ENCODE peak calls at places on chromosomes 6 and 20, in seven cellular contexts. S is HCT116, I is SK-N-SH, E is H1, M is HepG2, B is GM12878, Q is K562. T is an unnamed sample.

GRCh38 chr6:155126727-155127439 is 131.8 kb downstream of the TIAM2 start:
- DNase-seq in S (peak), I (no peak), E (no peak), M (peak), B (no peak), Q (no peak), T (no peak)

GRCh38 chr6:54448617-54449016 is 140.4 kb downstream of the TINAG start:
- DNase-seq in S (no peak), I (no peak), E (no peak), M (no peak), B (no peak), Q (no peak), T (no peak)

GRCh38 chr6:30842754-30843610 is 41.3 kb upstream of the DDR1 start:
- DNase-seq in S (no peak), I (no peak), E (no peak), M (no peak), B (no peak), Q (no peak), T (no peak)

GRCh38 chr6:129893513-129894098 is 32.5 kb upstream of the TMEM244 start:
- DNase-seq in S (no peak), I (no peak), E (no peak), M (no peak), B (no peak), Q (no peak), T (peak)

GRCh38 chr6:66264376-66264775 is 557.4 kb upstream of the EYS start:
- DNase-seq in S (no peak), I (no peak), E (no peak), M (no peak), B (no peak), Q (no peak), T (no peak)

GRCh38 chr6:125375841-125376240 is 74.1 kb upstream of the HDDC2 start:
- DNase-seq in S (no peak), I (no peak), E (no peak), M (no peak), B (no peak), Q (no peak), T (no peak)

GRCh38 chr6:21507811-21508210 is 85.7 kb upstream of the SOX4 start:
- DNase-seq in S (peak), I (no peak), E (no peak), M (peak), B (no peak), Q (no peak), T (no peak)

GRCh38 chr20:23366384-23366783 is 4.4 kb downstream of the GZF1 start:
- DNase-seq in S (no peak), I (no peak), E (no peak), M (no peak), B (no peak), Q (no peak), T (no peak)

GRCh38 chr6:1708141-1708540 is 98.4 kb downstream of the FOXC1 start:
- DNase-seq in S (no peak), I (no peak), E (no peak), M (no peak), B (no peak), Q (no peak), T (no peak)

GRCh38 chr6:31175961-31176360 is 5.5 kb upstream of the POU5F1 start:
- DNase-seq in S (no peak), I (no peak), E (no peak), M (no peak), B (no peak), Q (peak), T (no peak)

GRCh38 chr20:13022401-13023170 is 13.8 kb downstream of the SPTLC3 start:
- DNase-seq in S (no peak), I (no peak), E (no peak), M (no peak), B (no peak), Q (no peak), T (no peak)

GRCh38 chr6:157235600-157236039 is 87.7 kb downstream of the TMEM242 start:
- DNase-seq in S (no peak), I (no peak), E (no peak), M (peak), B (no peak), Q (no peak), T (no peak)

GRCh38 chr6:139159016-139159415 is 24.1 kb downstream of the HECA start:
- DNase-seq in S (no peak), I (no peak), E (no peak), M (no peak), B (no peak), Q (no peak), T (no peak)

GRCh38 chr6:137363805-137364138 is 130.4 kb downstream of the OLIG3 start:
- DNase-seq in S (no peak), I (no peak), E (no peak), M (peak), B (no peak), Q (no peak), T (no peak)

GRCh38 chr6:77457720-77458349 is 5.5 kb downstream of the HTR1B start:
- DNase-seq in S (peak), I (peak), E (peak), M (peak), B (no peak), Q (peak), T (peak)

GRCh38 chr6:139256087-139256486 is 35.7 kb downstream of the TXLNB start:
- DNase-seq in S (no peak), I (no peak), E (no peak), M (no peak), B (no peak), Q (no peak), T (no peak)

GRCh38 chr6:45049188-45049843 is 278.8 kb upstream of the RUNX2 start:
- DNase-seq in S (no peak), I (no peak), E (no peak), M (peak), B (no peak), Q (no peak), T (no peak)

GRCh38 chr20:5353624-5354496 is 37.1 kb upstream of the PROKR2 start:
- DNase-seq in S (peak), I (no peak), E (no peak), M (no peak), B (no peak), Q (no peak), T (no peak)

GRCh38 chr6:157667211-157668033 is 155.6 kb upstream of the SNX9 start:
- DNase-seq in S (peak), I (peak), E (peak), M (peak), B (peak), Q (peak), T (peak)

GRCh38 chr6:129186988-129187387 is 304.1 kb downstream of the LAMA2 start:
- DNase-seq in S (peak), I (no peak), E (no peak), M (no peak), B (no peak), Q (no peak), T (no peak)

GRCh38 chr6:112749673-112750072 is 402.5 kb downstream of the RFPL4B start:
- DNase-seq in S (no peak), I (no peak), E (no peak), M (no peak), B (no peak), Q (no peak), T (no peak)

GRCh38 chr20:13029687-13030510 is 21.1 kb downstream of the SPTLC3 start:
- DNase-seq in S (peak), I (no peak), E (no peak), M (peak), B (no peak), Q (no peak), T (no peak)

GRCh38 chr6:152459245-152459644 is 177.9 kb downstream of the SYNE1 start:
- DNase-seq in S (no peak), I (no peak), E (no peak), M (no peak), B (no peak), Q (no peak), T (no peak)

GRCh38 chr6:17656092-17656491 is 50.6 kb downstream of the NUP153 start:
- DNase-seq in S (no peak), I (peak), E (no peak), M (peak), B (no peak), Q (no peak), T (no peak)

GRCh38 chr6:90413867-90414266 is 117.2 kb upstream of the BACH2 start:
- DNase-seq in S (no peak), I (peak), E (peak), M (no peak), B (no peak), Q (no peak), T (no peak)

GRCh38 chr6:108966855-108967755 is 118.9 kb downstream of the ARMC2 start:
- DNase-seq in S (peak), I (peak), E (no peak), M (peak), B (no peak), Q (no peak), T (peak)

GRCh38 chr6:155528982-155529453 is 73.4 kb upstream of the NOX3 start:
- DNase-seq in S (no peak), I (no peak), E (no peak), M (peak), B (no peak), Q (no peak), T (no peak)

GRCh38 chr6:89689732-89690131 is 51.2 kb upstream of the LYRM2 start:
- DNase-seq in S (no peak), I (no peak), E (no peak), M (no peak), B (no peak), Q (no peak), T (no peak)

GRCh38 chr20:61502433-61502832 is 250.4 kb downstream of the CDH4 start:
- DNase-seq in S (no peak), I (no peak), E (no peak), M (no peak), B (no peak), Q (no peak), T (no peak)

GRCh38 chr20:10761232-10761631 is 87.4 kb upstream of the JAG1 start:
- DNase-seq in S (no peak), I (no peak), E (no peak), M (peak), B (no peak), Q (no peak), T (no peak)

GRCh38 chr20:40046703-40047102 is 642.3 kb downstream of the MAFB start:
- DNase-seq in S (no peak), I (no peak), E (no peak), M (no peak), B (no peak), Q (no peak), T (no peak)

GRCh38 chr6:29909995-29910394 is 32.3 kb upstream of the HLA-A start:
- DNase-seq in S (no peak), I (no peak), E (no peak), M (no peak), B (no peak), Q (no peak), T (no peak)

DNA sequence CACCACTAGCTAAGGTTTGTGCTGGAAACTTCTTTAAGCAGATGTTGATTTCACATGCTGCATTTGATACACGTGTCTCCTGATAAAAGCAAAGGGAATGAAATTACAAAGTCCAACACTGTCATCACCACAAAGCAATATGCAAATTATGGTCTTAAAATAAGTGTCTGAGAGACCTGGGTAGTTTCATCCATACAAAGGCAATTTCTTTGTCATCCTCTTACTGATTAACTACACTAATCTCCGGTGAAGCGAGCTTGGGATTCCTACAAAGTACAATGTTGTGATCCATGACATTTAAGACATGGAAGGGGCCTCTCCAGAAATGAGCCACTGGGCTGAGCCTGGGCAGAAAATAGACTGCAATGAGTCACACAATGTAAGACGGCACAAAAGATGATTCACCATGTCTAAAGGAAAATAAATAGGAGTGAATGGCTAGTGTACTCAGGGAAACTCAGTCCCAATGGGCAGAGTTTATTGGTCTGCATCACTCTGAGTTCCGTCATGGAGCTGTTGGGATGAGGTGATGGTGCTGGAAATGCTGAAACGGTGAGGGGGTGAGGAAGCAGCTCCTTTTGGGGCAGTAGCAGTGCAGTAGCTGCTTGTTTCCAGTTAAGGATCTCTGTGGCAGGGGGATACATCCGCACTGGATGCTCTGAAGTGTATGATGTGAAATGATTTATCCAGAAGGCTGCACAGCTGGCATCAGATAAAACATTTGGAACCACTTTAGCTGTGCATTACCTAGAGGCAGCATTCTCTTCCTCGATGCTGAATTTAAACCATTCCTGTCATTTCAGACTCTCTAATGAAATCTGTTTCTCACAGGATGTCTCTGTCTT is 103.3 kb downstream of the IBTK start:
- DNase-seq in S (peak), I (peak), E (no peak), M (peak), B (peak), Q (no peak), T (no peak)
- TF ChIP-seq JUND in S (peak), I (peak), E (no peak), M (no peak), B (no peak), Q (peak), T (no peak)

GRCh38 chr20:21609221-21609620 is 95.4 kb upstream of the NKX2-2 start:
- DNase-seq in S (no peak), I (no peak), E (no peak), M (peak), B (no peak), Q (no peak), T (no peak)
- TF ChIP-seq JUND in S (no peak), I (no peak), E (no peak), M (no peak), B (no peak), Q (no peak), T (no peak)

DNA sequence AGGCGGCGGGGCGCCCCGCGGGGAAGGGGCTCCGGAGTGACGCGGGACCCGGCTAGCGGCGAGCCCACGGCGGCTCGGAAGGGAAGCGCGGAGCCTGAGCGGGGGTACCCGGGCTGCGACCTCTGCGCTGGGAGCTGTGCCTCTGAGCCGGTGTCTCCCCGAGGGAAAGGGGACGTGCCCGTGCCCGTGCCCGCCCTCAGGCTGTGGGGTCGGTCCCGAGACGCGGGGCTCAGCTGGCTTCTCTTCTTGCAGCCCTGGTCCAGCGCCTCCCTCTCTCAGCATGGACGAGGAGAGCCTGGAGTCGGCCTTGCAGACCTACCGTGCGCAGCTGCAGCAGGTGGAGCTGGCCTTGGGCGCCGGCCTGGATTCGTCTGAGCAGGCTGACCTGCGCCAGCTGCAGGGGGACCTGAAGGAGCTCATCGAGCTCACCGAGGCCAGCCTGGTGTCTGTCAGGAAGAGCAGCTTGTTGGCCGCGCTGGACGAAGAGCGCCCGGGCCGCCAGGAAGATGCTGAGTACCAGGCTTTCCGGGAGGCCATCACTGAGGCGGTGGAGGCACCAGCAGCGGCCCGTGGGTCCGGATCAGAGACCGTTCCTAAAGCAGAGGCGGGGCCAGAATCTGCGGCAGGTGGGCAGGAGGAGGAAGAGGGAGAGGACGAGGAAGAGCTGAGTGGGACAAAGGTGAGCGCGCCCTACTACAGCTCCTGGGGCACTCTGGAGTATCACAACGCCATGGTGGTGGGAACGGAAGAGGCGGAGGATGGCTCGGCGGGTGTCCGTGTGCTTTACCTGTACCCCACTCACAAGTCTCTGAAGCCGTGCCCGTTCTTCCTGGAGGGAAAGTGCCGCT is 686 bp downstream of the ZGPAT start:
- DNase-seq in S (no peak), I (peak), E (peak), M (no peak), B (no peak), Q (peak), T (no peak)
- TF ChIP-seq JUND in S (no peak), I (no peak), E (no peak), M (no peak), B (no peak), Q (no peak), T (no peak)

DNA sequence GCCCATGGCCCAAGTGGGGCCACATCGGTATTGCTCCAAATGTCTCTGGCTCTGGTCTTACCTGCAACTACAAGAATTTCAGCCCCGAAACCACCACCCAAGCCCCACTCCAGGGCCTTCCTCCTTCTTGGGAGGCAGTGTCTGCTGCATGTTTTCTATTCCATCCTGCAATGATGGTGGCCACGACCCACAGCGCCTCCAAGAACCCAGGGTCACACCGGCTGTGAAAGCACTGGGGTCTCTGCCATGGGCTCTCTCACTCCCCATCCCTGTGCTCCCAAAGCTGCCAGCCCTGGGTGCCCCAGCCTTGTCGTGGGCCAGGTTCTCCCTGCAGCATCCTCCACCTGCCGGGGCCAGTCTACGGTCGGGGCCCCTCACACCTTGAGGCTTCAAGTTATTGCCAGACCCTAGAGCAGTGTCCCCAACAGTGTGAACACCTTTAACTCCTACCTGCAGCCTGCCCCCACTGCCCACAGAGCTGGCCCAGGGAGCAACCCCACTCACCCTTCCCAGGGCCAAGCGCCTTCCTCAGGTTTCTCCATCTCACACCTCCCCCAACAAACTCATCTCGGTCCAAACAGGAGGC is 115.4 kb downstream of the JPH2 start:
- DNase-seq in S (no peak), I (no peak), E (peak), M (no peak), B (no peak), Q (no peak), T (no peak)
- TF ChIP-seq JUND in S (no peak), I (no peak), E (no peak), M (no peak), B (no peak), Q (no peak), T (no peak)

T was measured in T47D.